ENCODE peak calls at places on chromosomes 5 and 9, in five cellular contexts. C, N, U, T and H are unnamed samples.

GRCh38 chr9:123609844-123610243 is 253.8 kb downstream of the CRB2 start:
- DNase-seq in T (no peak), N (no peak), C (no peak), U (no peak), H (no peak)

GRCh38 chr5:62206150-62206829 is 99.7 kb upstream of the KIF2A start:
- DNase-seq in T (no peak), C (no peak), N (peak; percentile 26), U (no peak), H (no peak)

GRCh38 chr5:53607896-53608295 is 47.5 kb downstream of the NDUFS4 start:
- DNase-seq in C (no peak), T (no peak), N (peak; percentile 15), U (no peak), H (peak; percentile 33)

GRCh38 chr9:120587357-120587756 is 7.4 kb upstream of the CDK5RAP2 start:
- DNase-seq in C (no peak), T (no peak), N (no peak), U (no peak), H (no peak)

GRCh38 chr5:41707853-41708603 is 162.2 kb downstream of the OXCT1 start:
- DNase-seq in C (no peak), T (peak; percentile 37), N (peak; percentile 53), U (peak; percentile 50), H (no peak)

GRCh38 chr5:31378838-31379237 is 153.1 kb downstream of the DROSHA start:
- DNase-seq in U (peak; percentile 47), T (no peak), C (no peak), N (no peak), H (no peak)

GRCh38 chr9:128098936-128099931 is 28.3 kb downstream of the PTGES2 start:
- DNase-seq in N (no peak), U (no peak), T (peak; percentile 36), C (no peak), H (peak; percentile 90)

GRCh38 chr5:32098291-32098690 is 75.8 kb downstream of the GOLPH3 start:
- DNase-seq in C (no peak), U (no peak), T (no peak), N (no peak), H (no peak)

GRCh38 chr9:30536494-30536893 is 1847.9 kb upstream of the ACO1 start:
- DNase-seq in T (no peak), U (no peak), N (no peak), C (no peak), H (no peak)

GRCh38 chr5:9523090-9523813 is 22.6 kb downstream of the SEMA5A start:
- DNase-seq in U (no peak), C (no peak), T (no peak), N (no peak), H (no peak)

GRCh38 chr9:135394699-135395645 is 84.6 kb upstream of the PPP1R26 start:
- DNase-seq in C (no peak), U (no peak), T (no peak), N (no peak), H (no peak)

GRCh38 chr9:95807326-95807947 is 68.1 kb upstream of the ERCC6L2 start:
- DNase-seq in U (peak; percentile 55), C (no peak), N (peak; percentile 56), T (no peak), H (no peak)

GRCh38 chr5:146825033-146825432 is 53.5 kb downstream of the PPP2R2B start:
- DNase-seq in N (no peak), T (peak; percentile 37), U (peak; percentile 1), C (no peak), H (no peak)

GRCh38 chr9:651372-651771 is 190.1 kb upstream of the DMRT1 start:
- DNase-seq in C (no peak), U (no peak), T (no peak), N (no peak), H (no peak)

GRCh38 chr5:123786411-123786810 is 274.4 kb downstream of the CSNK1G3 start:
- DNase-seq in N (no peak), T (no peak), U (no peak), C (no peak), H (no peak)

GRCh38 chr5:39219433-39219832 is at the start of gene FYB1:
- DNase-seq in C (no peak), U (no peak), T (no peak), N (no peak), H (peak; percentile 3)

GRCh38 chr5:130759061-130759460 is 406.0 kb downstream of the HINT1 start:
- DNase-seq in C (no peak), N (no peak), T (no peak), U (no peak), H (no peak)

GRCh38 chr9:112007575-112008240 is 111.1 kb downstream of the UGCG start:
- DNase-seq in U (no peak), C (no peak), T (no peak), N (no peak), H (no peak)

GRCh38 chr9:129414377-129415021 is 206.4 kb downstream of the C9orf50 start:
- DNase-seq in T (peak; percentile 22), N (peak; percentile 24), U (no peak), C (peak; percentile 27), H (peak; percentile 25)

GRCh38 chr9:98218562-98219363 is 26.3 kb upstream of the CORO2A start:
- DNase-seq in U (no peak), N (no peak), C (no peak), T (no peak), H (no peak)